ENCODE peak calls at places on chromosomes 16 and 17, in four cellular contexts. One of them, this sample, is unnamed.

GRCh38 chr17:71402661-71403141 is 718.1 kb upstream of the SOX9 start:
- DNase-seq in retinal pigment epithelial cell: no peak
- DNase-seq in AG09319: no peak
- DNase-seq in bronchial epithelial cell: peak
- DNase-seq in this sample: no peak

GRCh38 chr16:31265329-31266245 is 5.8 kb downstream of the ITGAM start:
- DNase-seq in retinal pigment epithelial cell: no peak
- DNase-seq in AG09319: no peak
- DNase-seq in bronchial epithelial cell: peak
- DNase-seq in this sample: peak

GRCh38 chr16:25052530-25052929 is 37.4 kb upstream of the ARHGAP17 start:
- DNase-seq in retinal pigment epithelial cell: no peak
- DNase-seq in AG09319: no peak
- DNase-seq in bronchial epithelial cell: peak
- DNase-seq in this sample: no peak

GRCh38 chr16:4746991-4747574 is 12.7 kb downstream of the DNAAF8 start:
- DNase-seq in retinal pigment epithelial cell: no peak
- DNase-seq in AG09319: no peak
- DNase-seq in bronchial epithelial cell: no peak
- DNase-seq in this sample: no peak

GRCh38 chr17:81957691-81958432 is 3.1 kb downstream of the NOTUM start:
- DNase-seq in retinal pigment epithelial cell: no peak
- DNase-seq in AG09319: no peak
- DNase-seq in bronchial epithelial cell: no peak
- DNase-seq in this sample: no peak

GRCh38 chr17:59094921-59095530 is 11.7 kb downstream of the TRIM37 start:
- DNase-seq in retinal pigment epithelial cell: no peak
- DNase-seq in AG09319: no peak
- DNase-seq in bronchial epithelial cell: no peak
- DNase-seq in this sample: no peak

GRCh38 chr16:48611329-48612137 is 1.6 kb upstream of the N4BP1 start:
- DNase-seq in retinal pigment epithelial cell: no peak
- DNase-seq in AG09319: no peak
- DNase-seq in bronchial epithelial cell: peak
- DNase-seq in this sample: no peak

GRCh38 chr17:7124923-7125322 is 10.3 kb upstream of the ASGR2 start:
- DNase-seq in retinal pigment epithelial cell: no peak
- DNase-seq in AG09319: no peak
- DNase-seq in bronchial epithelial cell: no peak
- DNase-seq in this sample: no peak

GRCh38 chr16:65121870-65122723 is at the start of gene CDH11:
- DNase-seq in retinal pigment epithelial cell: no peak
- DNase-seq in AG09319: peak
- DNase-seq in bronchial epithelial cell: peak
- DNase-seq in this sample: no peak

GRCh38 chr16:30953511-30954124 is 3.9 kb upstream of the SETD1A start:
- DNase-seq in retinal pigment epithelial cell: peak
- DNase-seq in AG09319: no peak
- DNase-seq in bronchial epithelial cell: peak
- DNase-seq in this sample: peak

GRCh38 chr17:50087246-50087911 is 7.8 kb upstream of the PDK2 start:
- DNase-seq in retinal pigment epithelial cell: no peak
- DNase-seq in AG09319: no peak
- DNase-seq in bronchial epithelial cell: peak
- DNase-seq in this sample: peak

GRCh38 chr16:18062713-18063112 is 273.8 kb downstream of the NPIPA8 start:
- DNase-seq in retinal pigment epithelial cell: no peak
- DNase-seq in AG09319: no peak
- DNase-seq in bronchial epithelial cell: no peak
- DNase-seq in this sample: no peak

GRCh38 chr17:78694805-78695531 is 87.1 kb downstream of the CYTH1 start:
- DNase-seq in retinal pigment epithelial cell: no peak
- DNase-seq in AG09319: no peak
- DNase-seq in bronchial epithelial cell: no peak
- DNase-seq in this sample: no peak

GRCh38 chr17:42536048-42536371 is at the start of gene NAGLU:
- DNase-seq in retinal pigment epithelial cell: no peak
- DNase-seq in AG09319: peak
- DNase-seq in bronchial epithelial cell: peak
- DNase-seq in this sample: peak

GRCh38 chr16:46673320-46674013 is 15.5 kb downstream of the VPS35 start:
- DNase-seq in retinal pigment epithelial cell: peak
- DNase-seq in AG09319: no peak
- DNase-seq in bronchial epithelial cell: peak
- DNase-seq in this sample: no peak

GRCh38 chr16:52912565-52913173 is 140.0 kb downstream of the CHD9NB start:
- DNase-seq in retinal pigment epithelial cell: peak
- DNase-seq in AG09319: no peak
- DNase-seq in bronchial epithelial cell: peak
- DNase-seq in this sample: no peak

GRCh38 chr17:40540448-40540847 is 24.8 kb downstream of the CCR7 start:
- DNase-seq in retinal pigment epithelial cell: no peak
- DNase-seq in AG09319: no peak
- DNase-seq in bronchial epithelial cell: no peak
- DNase-seq in this sample: no peak

GRCh38 chr16:79042886-79043285 is 557.7 kb downstream of the MAF start:
- DNase-seq in retinal pigment epithelial cell: no peak
- DNase-seq in AG09319: no peak
- DNase-seq in bronchial epithelial cell: no peak
- DNase-seq in this sample: no peak

GRCh38 chr17:28384281-28385036 is 13.0 kb downstream of the SARM1 start:
- DNase-seq in retinal pigment epithelial cell: no peak
- DNase-seq in AG09319: no peak
- DNase-seq in bronchial epithelial cell: peak
- DNase-seq in this sample: peak

GRCh38 chr17:1762906-1763829 is 1.3 kb downstream of the SERPINF1 start:
- DNase-seq in retinal pigment epithelial cell: peak
- DNase-seq in AG09319: peak
- DNase-seq in bronchial epithelial cell: no peak
- DNase-seq in this sample: no peak

GRCh38 chr17:50275279-50275678 is 1.0 kb downstream of the TMEM92 start:
- DNase-seq in retinal pigment epithelial cell: no peak
- DNase-seq in AG09319: no peak
- DNase-seq in bronchial epithelial cell: no peak
- DNase-seq in this sample: no peak

GRCh38 chr17:72150632-72151460 is 30.0 kb downstream of the SOX9 start:
- DNase-seq in retinal pigment epithelial cell: no peak
- DNase-seq in AG09319: no peak
- DNase-seq in bronchial epithelial cell: no peak
- DNase-seq in this sample: no peak

DNA sequence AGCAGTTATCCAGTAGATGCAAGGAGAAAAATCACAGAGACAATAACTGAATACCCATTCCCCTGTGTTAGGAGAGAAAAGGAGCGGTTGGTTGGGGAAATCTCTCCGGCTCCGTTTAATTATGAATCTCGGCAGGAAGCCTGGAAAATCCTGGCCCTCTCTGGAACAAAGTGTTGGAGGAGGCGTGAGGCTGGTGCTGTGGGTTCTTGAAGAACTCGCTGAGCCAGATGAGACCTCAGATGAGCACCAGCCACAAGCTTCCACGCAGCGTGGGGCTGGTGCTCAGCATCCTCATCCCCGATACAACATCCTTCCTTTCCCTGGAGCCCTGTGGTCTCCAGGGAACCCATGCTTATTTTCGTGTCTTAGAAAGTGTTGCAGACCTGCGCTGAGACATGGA is 39.7 kb downstream of the CACNG4 start:
- DNase-seq in retinal pigment epithelial cell: no peak
- DNase-seq in AG09319: no peak
- DNase-seq in bronchial epithelial cell: no peak
- DNase-seq in this sample: no peak
- TF ChIP-seq CTCF in retinal pigment epithelial cell: no peak
- TF ChIP-seq CTCF in AG09319: no peak
- TF ChIP-seq CTCF in bronchial epithelial cell: no peak
- TF ChIP-seq CTCF in this sample: no peak

DNA sequence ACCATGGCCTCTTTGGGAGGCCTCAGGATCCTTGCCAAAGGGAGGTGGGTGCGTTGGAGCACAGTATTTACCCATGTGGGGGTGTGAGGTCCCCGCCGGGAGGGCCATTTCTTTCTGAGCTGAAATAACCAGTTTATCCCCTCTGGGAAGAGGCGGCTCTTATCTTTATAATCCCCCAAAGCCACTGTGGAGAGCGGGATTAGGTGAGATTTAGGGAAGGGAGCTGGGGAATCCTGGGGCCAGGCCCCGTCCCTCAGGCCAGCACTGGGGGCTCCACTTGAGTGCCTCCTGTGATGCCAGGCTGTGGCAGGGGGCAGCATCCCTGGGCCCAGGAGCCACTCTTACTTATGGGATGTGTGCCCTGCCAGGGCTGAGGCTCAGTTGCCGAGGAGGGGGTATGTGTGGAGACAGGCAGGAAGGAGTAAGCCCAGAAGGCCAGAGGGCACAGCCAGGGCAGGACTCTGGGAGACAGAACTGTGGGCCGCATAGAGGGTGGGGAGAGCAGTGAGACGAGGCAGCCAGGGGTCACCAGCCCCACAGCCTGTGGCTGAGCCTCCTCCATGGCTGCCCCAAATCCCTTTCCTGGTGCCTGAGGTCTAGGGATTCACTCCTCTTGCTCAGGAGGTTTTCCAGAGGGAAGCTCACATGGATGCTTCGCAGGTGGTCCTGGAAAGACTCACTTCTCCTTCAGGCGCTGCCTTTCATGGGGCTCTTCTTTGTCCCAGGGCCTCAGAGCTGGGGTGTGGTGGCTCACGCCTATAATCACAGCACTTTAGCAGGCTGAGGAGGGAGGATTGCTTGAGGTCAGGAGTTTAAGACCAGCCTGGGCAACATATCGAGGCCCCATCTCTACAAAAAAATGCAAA is 25.0 kb downstream of the TMEM94 start:
- DNase-seq in retinal pigment epithelial cell: no peak
- DNase-seq in AG09319: no peak
- DNase-seq in bronchial epithelial cell: no peak
- DNase-seq in this sample: no peak
- TF ChIP-seq CTCF in retinal pigment epithelial cell: no peak
- TF ChIP-seq CTCF in AG09319: no peak
- TF ChIP-seq CTCF in bronchial epithelial cell: no peak
- TF ChIP-seq CTCF in this sample: no peak

DNA sequence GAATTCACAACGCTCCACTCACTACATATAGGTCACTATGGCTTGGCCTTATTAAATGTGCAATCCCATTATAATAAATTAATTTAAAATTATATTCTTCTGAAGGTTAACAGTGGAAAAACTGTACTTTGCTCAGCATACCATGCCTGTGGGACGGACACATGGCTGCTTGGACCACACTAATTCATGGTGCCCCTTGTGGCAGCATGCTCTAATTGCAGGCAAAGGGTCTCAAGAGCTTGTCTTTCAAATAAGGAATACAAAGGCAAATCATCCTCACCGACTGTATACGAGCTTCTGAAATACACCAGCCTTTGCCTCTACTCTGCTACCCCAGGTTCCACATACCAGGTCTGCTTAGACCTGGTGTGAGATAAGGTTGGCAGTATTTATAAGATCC is 11.7 kb downstream of the SMPD3 start:
- DNase-seq in retinal pigment epithelial cell: no peak
- DNase-seq in AG09319: no peak
- DNase-seq in bronchial epithelial cell: no peak
- DNase-seq in this sample: no peak
- TF ChIP-seq CTCF in retinal pigment epithelial cell: peak
- TF ChIP-seq CTCF in AG09319: no peak
- TF ChIP-seq CTCF in bronchial epithelial cell: no peak
- TF ChIP-seq CTCF in this sample: no peak

GRCh38 chr17:80477647-80478478 is 1.5 kb upstream of the NPTX1 start:
- DNase-seq in retinal pigment epithelial cell: no peak
- DNase-seq in AG09319: no peak
- DNase-seq in bronchial epithelial cell: no peak
- DNase-seq in this sample: peak
- TF ChIP-seq CTCF in retinal pigment epithelial cell: peak
- TF ChIP-seq CTCF in AG09319: peak
- TF ChIP-seq CTCF in bronchial epithelial cell: peak
- TF ChIP-seq CTCF in this sample: no peak

GRCh38 chr16:68908000-68908313 is 64.6 kb downstream of the TANGO6 start:
- DNase-seq in retinal pigment epithelial cell: no peak
- DNase-seq in AG09319: no peak
- DNase-seq in bronchial epithelial cell: no peak
- DNase-seq in this sample: no peak
- TF ChIP-seq CTCF in retinal pigment epithelial cell: no peak
- TF ChIP-seq CTCF in AG09319: no peak
- TF ChIP-seq CTCF in bronchial epithelial cell: no peak
- TF ChIP-seq CTCF in this sample: no peak

DNA sequence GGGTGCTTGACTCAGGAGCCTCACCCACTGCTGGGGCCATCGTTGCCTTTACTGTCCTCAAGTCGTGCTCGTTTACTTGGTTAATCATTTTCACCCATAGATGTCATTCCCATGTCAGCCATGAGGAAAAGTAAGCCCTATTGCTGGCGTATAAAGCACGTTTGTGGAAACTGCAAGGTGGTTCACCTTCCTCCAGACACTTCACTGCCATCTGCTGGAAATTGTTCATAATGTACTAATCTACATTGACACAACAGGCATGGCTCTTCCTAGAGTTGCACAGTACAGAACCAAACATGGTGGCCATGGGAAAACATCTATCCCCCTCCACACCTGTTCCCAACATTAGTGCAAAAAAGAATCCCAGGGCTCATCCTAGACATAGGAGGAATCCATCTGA is 116.6 kb downstream of the ZNF18 start:
- DNase-seq in retinal pigment epithelial cell: no peak
- DNase-seq in AG09319: no peak
- DNase-seq in bronchial epithelial cell: peak
- DNase-seq in this sample: no peak
- TF ChIP-seq CTCF in retinal pigment epithelial cell: no peak
- TF ChIP-seq CTCF in AG09319: no peak
- TF ChIP-seq CTCF in bronchial epithelial cell: peak
- TF ChIP-seq CTCF in this sample: no peak

This sample was measured in activated B cell treated with CpG ODN at 0.5 μM for 24 hours.